ENCODE peak calls at places on chromosomes 11 and 22, in six cellular contexts. Q, I, A, E, P and R are unnamed samples.

GRCh38 chr11:117449111-117449693 is 121.5 kb downstream of the CEP164 start:
- DNase-seq in Q (no peak), I (peak), A (no peak), E (no peak), P (no peak), R (no peak)

GRCh38 chr11:128481135-128481534 is 106.2 kb downstream of the ETS1 start:
- DNase-seq in Q (no peak), I (peak), A (no peak), E (no peak), P (no peak), R (peak)

GRCh38 chr22:37563153-37564081 is 3.1 kb downstream of the CDC42EP1 start:
- DNase-seq in Q (peak), I (peak), A (peak), E (no peak), P (peak), R (peak)

GRCh38 chr11:121291896-121292502 is 572 bp upstream of the SC5D start:
- DNase-seq in Q (no peak), I (no peak), A (no peak), E (peak), P (no peak), R (peak)

GRCh38 chr11:1570001-1570453 is 2.0 kb downstream of the DUSP8 start:
- DNase-seq in Q (no peak), I (no peak), A (no peak), E (no peak), P (no peak), R (no peak)

GRCh38 chr11:75240381-75241035 is at the start of gene TPBGL:
- DNase-seq in Q (no peak), I (no peak), A (no peak), E (no peak), P (no peak), R (peak)

GRCh38 chr11:94794287-94795168 is 26.4 kb downstream of the AMOTL1 start:
- DNase-seq in Q (no peak), I (peak), A (no peak), E (no peak), P (peak), R (peak)

GRCh38 chr11:123556633-123557032 is 97.8 kb downstream of the SCN3B start:
- DNase-seq in Q (no peak), I (no peak), A (no peak), E (no peak), P (no peak), R (no peak)

GRCh38 chr22:47300698-47301405 is 538.4 kb downstream of the TBC1D22A start:
- DNase-seq in Q (no peak), I (no peak), A (no peak), E (no peak), P (no peak), R (no peak)

GRCh38 chr11:123525072-123525471 is 95.0 kb downstream of the GRAMD1B start:
- DNase-seq in Q (no peak), I (no peak), A (no peak), E (no peak), P (no peak), R (no peak)

GRCh38 chr11:67303132-67303988 is at the start of gene SSH3:
- DNase-seq in Q (peak), I (peak), A (peak), E (no peak), P (peak), R (peak)

GRCh38 chr11:46286789-46287188 is 9.3 kb downstream of the CREB3L1 start:
- DNase-seq in Q (no peak), I (no peak), A (no peak), E (no peak), P (no peak), R (no peak)

GRCh38 chr22:49286236-49286760 is 541.4 kb downstream of the BRD1 start:
- DNase-seq in Q (no peak), I (no peak), A (no peak), E (no peak), P (no peak), R (no peak)

GRCh38 chr11:20125927-20126326 is 34.3 kb downstream of the DBX1 start:
- DNase-seq in Q (no peak), I (peak), A (no peak), E (no peak), P (no peak), R (peak)

GRCh38 chr11:128467041-128467440 is 120.3 kb downstream of the ETS1 start:
- DNase-seq in Q (no peak), I (no peak), A (no peak), E (peak), P (no peak), R (no peak)

GRCh38 chr11:75190652-75191329 is 39.9 kb downstream of the SLCO2B1 start:
- DNase-seq in Q (no peak), I (no peak), A (no peak), E (no peak), P (no peak), R (no peak)

GRCh38 chr11:32072872-32073661 is 17.8 kb upstream of the RCN1 start:
- DNase-seq in Q (no peak), I (no peak), A (no peak), E (no peak), P (no peak), R (no peak)